ENCODE peak calls at places on chromosomes 13 and 19, in seven cellular contexts. E is cardiac muscle cell, L is HS-27A, B is pons, C is lung microvascular endothelial cell, Z is T-helper 9 cell, H is NCI-H524. I is an unnamed sample.
A peak's percentile ranks its signal among the peaks of the same experiment; 100 is the strongest.

GRCh38 chr13:25300861-25301346 is 521 bp upstream of the NUP58 start:
- DNase-seq in E (no peak), L (no peak), B (no peak), C (no peak), Z (no peak), H (no peak), I (no peak)

GRCh38 chr13:43058318-43058674 is 34.9 kb downstream of the DNAJC15 start:
- DNase-seq in E (no peak), L (peak; percentile 49), B (no peak), C (peak; percentile 49), Z (no peak), H (no peak), I (no peak)

GRCh38 chr19:16938211-16938610 is 49.4 kb downstream of the F2RL3 start:
- DNase-seq in E (no peak), L (no peak), B (no peak), C (no peak), Z (no peak), H (no peak), I (no peak)

GRCh38 chr19:51341066-51341465 is 873 bp downstream of the VSIG10L start:
- DNase-seq in E (no peak), L (no peak), B (no peak), C (no peak), Z (no peak), H (no peak), I (no peak)

GRCh38 chr13:79409828-79410227 is 3.8 kb upstream of the RBM26 start:
- DNase-seq in E (no peak), L (no peak), B (no peak), C (no peak), Z (no peak), H (no peak), I (no peak)

GRCh38 chr19:30226464-30227070 is 145.6 kb upstream of the ZNF536 start:
- DNase-seq in E (no peak), L (no peak), B (peak; percentile 55), C (no peak), Z (no peak), H (no peak), I (no peak)

GRCh38 chr19:46839752-46840151 is 10.9 kb downstream of the AP2S1 start:
- DNase-seq in E (no peak), L (no peak), B (no peak), C (no peak), Z (no peak), H (no peak), I (no peak)

GRCh38 chr13:79829880-79830279 is 348.9 kb downstream of the NDFIP2 start:
- DNase-seq in E (no peak), L (no peak), B (no peak), C (no peak), Z (no peak), H (no peak), I (no peak)

GRCh38 chr13:98216711-98217110 is 39.6 kb upstream of the RNF113B start:
- DNase-seq in E (no peak), L (no peak), B (no peak), C (peak; percentile 11), Z (no peak), H (no peak), I (no peak)

GRCh38 chr19:13100031-13100588 is 2.5 kb downstream of the LYL1 start:
- DNase-seq in E (no peak), L (no peak), B (no peak), C (peak; percentile 45), Z (no peak), H (no peak), I (no peak)

GRCh38 chr13:39481493-39481892 is 121.5 kb downstream of the LHFPL6 start:
- DNase-seq in E (no peak), L (no peak), B (no peak), C (peak; percentile 79), Z (no peak), H (no peak), I (no peak)

GRCh38 chr19:18648971-18649310 is 12.1 kb downstream of the KLHL26 start:
- DNase-seq in E (no peak), L (no peak), B (no peak), C (peak; percentile 59), Z (no peak), H (no peak), I (no peak)

GRCh38 chr13:26978081-26978860 is 193.3 kb downstream of the USP12 start:
- DNase-seq in E (peak; percentile 41), L (no peak), B (no peak), C (no peak), Z (no peak), H (no peak), I (no peak)

GRCh38 chr13:101700598-101700997 is 248.1 kb downstream of the ITGBL1 start:
- DNase-seq in E (no peak), L (no peak), B (peak; percentile 45), C (no peak), Z (no peak), H (no peak), I (no peak)

GRCh38 chr13:113545455-113545930 is 39.1 kb upstream of the TFDP1 start:
- DNase-seq in E (no peak), L (no peak), B (no peak), C (peak; percentile 27), Z (no peak), H (no peak), I (no peak)

GRCh38 chr19:35379992-35380391 is 9.1 kb downstream of the GPR42 start:
- DNase-seq in E (peak; percentile 73), L (no peak), B (no peak), C (no peak), Z (no peak), H (no peak), I (no peak)

GRCh38 chr19:38224014-38224862 is at the start of gene DPF1:
- DNase-seq in E (peak; percentile 92), L (peak; percentile 72), B (no peak), C (peak; percentile 56), Z (peak; percentile 25), H (peak; percentile 89), I (peak; percentile 32)

GRCh38 chr19:40418040-40418439 is 4.9 kb upstream of the PRX start:
- DNase-seq in E (no peak), L (no peak), B (no peak), C (no peak), Z (no peak), H (no peak), I (no peak)

GRCh38 chr19:53432088-53432661 is 391 bp downstream of the ZNF761 start:
- DNase-seq in E (peak; percentile 37), L (no peak), B (no peak), C (peak; percentile 23), Z (no peak), H (peak; percentile 12), I (no peak)

GRCh38 chr19:3319643-3320353 is 46.6 kb upstream of the NFIC start:
- DNase-seq in E (no peak), L (no peak), B (no peak), C (no peak), Z (no peak), H (no peak), I (no peak)

GRCh38 chr13:111245781-111246384 is 74.6 kb upstream of the TEX29 start:
- DNase-seq in E (no peak), L (no peak), B (no peak), C (no peak), Z (no peak), H (no peak), I (no peak)

GRCh38 chr19:32935629-32936028 is 36.1 kb downstream of the CEP89 start:
- DNase-seq in E (no peak), L (no peak), B (no peak), C (no peak), Z (no peak), H (no peak), I (no peak)

GRCh38 chr19:51690359-51691121 is 2.6 kb upstream of the SPACA6 start:
- DNase-seq in E (peak; percentile 75), L (peak; percentile 42), B (peak; percentile 66), C (peak; percentile 70), Z (peak; percentile 62), H (no peak), I (peak; percentile 72)

GRCh38 chr19:37583340-37583739 is 11.3 kb downstream of the ZNF571 start:
- DNase-seq in E (no peak), L (no peak), B (no peak), C (no peak), Z (no peak), H (no peak), I (no peak)

GRCh38 chr13:41905600-41906254 is 55.2 kb downstream of the VWA8 start:
- DNase-seq in E (peak; percentile 18), L (no peak), B (no peak), C (peak; percentile 46), Z (no peak), H (peak; percentile 29), I (no peak)

GRCh38 chr19:47168065-47168464 is 37.4 kb downstream of the SAE1 start:
- DNase-seq in E (no peak), L (no peak), B (no peak), C (no peak), Z (no peak), H (no peak), I (no peak)

GRCh38 chr19:41064974-41065569 is 23.2 kb upstream of the CYP2A13 start:
- DNase-seq in E (peak; percentile 14), L (no peak), B (no peak), C (peak; percentile 50), Z (no peak), H (no peak), I (no peak)

GRCh38 chr19:55079400-55080038 is 3.9 kb downstream of the EPS8L1 start:
- DNase-seq in E (no peak), L (no peak), B (no peak), C (no peak), Z (no peak), H (no peak), I (no peak)

GRCh38 chr13:33150146-33150545 is 133.9 kb downstream of the KL start:
- DNase-seq in E (no peak), L (no peak), B (no peak), C (peak; percentile 62), Z (no peak), H (peak; percentile 91), I (no peak)

GRCh38 chr19:44525721-44526430 is 3.6 kb downstream of the CEACAM20 start:
- DNase-seq in E (no peak), L (no peak), B (no peak), C (no peak), Z (no peak), H (no peak), I (no peak)

GRCh38 chr13:54449922-54450321 is 1421.3 kb downstream of the OLFM4 start:
- DNase-seq in E (no peak), L (no peak), B (no peak), C (no peak), Z (no peak), H (no peak), I (no peak)

GRCh38 chr13:51679616-51680015 is 95.4 kb downstream of the WDFY2 start:
- DNase-seq in E (no peak), L (no peak), B (no peak), C (no peak), Z (no peak), H (no peak), I (no peak)

GRCh38 chr19:10092648-10093294 is 6.7 kb downstream of the SHFL start:
- DNase-seq in E (no peak), L (no peak), B (no peak), C (no peak), Z (no peak), H (no peak), I (no peak)

GRCh38 chr13:39144941-39145533 is 106.8 kb downstream of the NHLRC3 start:
- DNase-seq in E (peak; percentile 56), L (peak; percentile 7), B (peak; percentile 86), C (peak; percentile 70), Z (no peak), H (peak; percentile 40), I (no peak)

GRCh38 chr13:32315255-32316029 is at the start of the genes BRCA2 and ZAR1L:
- DNase-seq in E (peak; percentile 91), L (peak; percentile 51), B (peak; percentile 76), C (peak; percentile 92), Z (peak; percentile 78), H (peak; percentile 95), I (peak; percentile 78)

GRCh38 chr13:111319998-111320911 is at the start of gene TEX29:
- DNase-seq in E (no peak), L (no peak), B (no peak), C (no peak), Z (no peak), H (no peak), I (no peak)

GRCh38 chr19:23887642-23888041 is 27.0 kb upstream of the ZNF726 start:
- DNase-seq in E (no peak), L (no peak), B (no peak), C (peak; percentile 11), Z (no peak), H (no peak), I (no peak)

I was measured in T-helper 17 cell.